ENCODE peak calls at places on chromosomes 16 and 17, in five cellular contexts. One of them, this sample, is unnamed.

GRCh38 chr16:85902366-85903155 is 3.6 kb downstream of the IRF8 start:
- DNase-seq in K562: no peak
- DNase-seq in H1: no peak
- DNase-seq in GM12878: peak; percentile 92
- DNase-seq in GM12891: peak; percentile 62
- DNase-seq in this sample: peak; percentile 75

GRCh38 chr16:64459821-64460220 is 662.0 kb downstream of the CDH11 start:
- DNase-seq in GM12878: no peak
- DNase-seq in K562: no peak
- DNase-seq in GM12891: no peak
- DNase-seq in H1: no peak
- DNase-seq in this sample: no peak

GRCh38 chr16:22188595-22189442 is 17.3 kb upstream of the EEF2K start:
- DNase-seq in GM12891: no peak
- DNase-seq in H1: peak; percentile 61
- DNase-seq in K562: peak; percentile 54
- DNase-seq in GM12878: peak; percentile 55
- DNase-seq in this sample: no peak

GRCh38 chr16:87470332-87470731 is 22.5 kb downstream of the ZCCHC14 start:
- DNase-seq in GM12878: no peak
- DNase-seq in GM12891: no peak
- DNase-seq in K562: no peak
- DNase-seq in H1: no peak
- DNase-seq in this sample: no peak

GRCh38 chr17:69434164-69434579 is 19.7 kb downstream of the MAP2K6 start:
- DNase-seq in K562: no peak
- DNase-seq in GM12891: no peak
- DNase-seq in GM12878: no peak
- DNase-seq in H1: no peak
- DNase-seq in this sample: no peak

GRCh38 chr17:4389079-4389478 is 22.6 kb upstream of the UBE2G1 start:
- DNase-seq in GM12878: no peak
- DNase-seq in GM12891: no peak
- DNase-seq in H1: peak; percentile 63
- DNase-seq in K562: no peak
- DNase-seq in this sample: no peak

GRCh38 chr16:11627822-11628457 is 40.3 kb upstream of the SNN start:
- DNase-seq in H1: no peak
- DNase-seq in K562: no peak
- DNase-seq in GM12891: no peak
- DNase-seq in GM12878: no peak
- DNase-seq in this sample: no peak

GRCh38 chr16:35795361-35796029 is 2336.1 kb downstream of the TP53TG3F start:
- DNase-seq in K562: no peak
- DNase-seq in GM12878: no peak
- DNase-seq in GM12891: no peak
- DNase-seq in H1: no peak
- DNase-seq in this sample: no peak

GRCh38 chr16:3963203-3963602 is 82.7 kb upstream of the CREBBP start:
- DNase-seq in H1: no peak
- DNase-seq in GM12891: no peak
- DNase-seq in GM12878: no peak
- DNase-seq in K562: no peak
- DNase-seq in this sample: no peak

GRCh38 chr17:76498886-76499667 is 2.1 kb downstream of the RHBDF2 start:
- DNase-seq in GM12891: no peak
- DNase-seq in K562: no peak
- DNase-seq in GM12878: peak; percentile 71
- DNase-seq in H1: no peak
- DNase-seq in this sample: no peak

GRCh38 chr17:36879599-36880255 is 57.5 kb upstream of the LHX1 start:
- DNase-seq in GM12878: no peak
- DNase-seq in K562: no peak
- DNase-seq in GM12891: no peak
- DNase-seq in H1: no peak
- DNase-seq in this sample: no peak

DNA sequence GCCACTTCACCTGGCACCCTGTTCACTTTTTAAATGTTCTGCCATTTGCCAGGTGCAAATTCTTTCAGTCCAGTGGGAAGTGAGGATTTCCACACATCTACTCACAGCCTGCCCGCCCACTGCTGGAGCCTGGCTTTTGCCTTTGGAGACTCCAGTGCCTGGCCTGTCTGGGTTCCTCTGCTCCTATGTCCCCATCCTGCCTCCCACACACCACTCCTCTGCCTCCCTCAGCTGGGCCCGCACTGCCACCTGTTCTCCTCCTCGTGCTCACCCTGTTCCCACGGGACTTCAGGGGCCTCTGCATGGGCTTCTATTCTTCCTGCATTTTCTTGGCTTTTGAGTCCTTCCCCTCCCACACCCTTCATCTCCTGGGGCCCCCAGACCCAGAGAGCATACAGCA is 7.9 kb upstream of the NDRG4 start:
- DNase-seq in GM12878: no peak
- DNase-seq in H1: no peak
- DNase-seq in K562: no peak
- DNase-seq in GM12891: no peak
- DNase-seq in this sample: no peak
- TF ChIP-seq POLR2A in GM12878: no peak
- TF ChIP-seq POLR2A in H1: no peak
- TF ChIP-seq POLR2A in K562: no peak
- TF ChIP-seq POLR2A in GM12891: no peak
- TF ChIP-seq POLR2A in this sample: no peak

DNA sequence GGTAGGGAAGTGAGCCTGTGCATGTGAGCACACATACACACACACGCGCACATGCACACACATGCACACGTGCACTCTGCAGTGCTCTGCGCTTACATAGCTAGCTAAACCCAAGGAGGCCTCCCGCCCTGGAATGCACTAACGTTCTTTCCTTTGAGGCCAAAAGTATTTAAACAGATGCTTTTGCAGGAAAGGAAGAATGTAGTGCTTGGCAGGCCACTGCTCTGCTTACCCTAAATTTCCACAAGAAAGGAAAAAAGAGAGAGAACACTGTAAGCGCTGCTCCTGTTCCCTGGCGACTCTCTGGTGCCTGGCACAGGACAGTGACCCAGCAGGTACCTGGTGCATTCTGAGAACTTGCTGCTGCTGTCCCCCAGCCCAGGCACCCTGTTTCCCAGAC is 31.3 kb upstream of the MRPS23 start:
- DNase-seq in H1: no peak
- DNase-seq in GM12878: no peak
- DNase-seq in K562: no peak
- DNase-seq in GM12891: no peak
- DNase-seq in this sample: no peak
- TF ChIP-seq POLR2AphosphoS5 in H1: no peak
- TF ChIP-seq POLR2AphosphoS5 in GM12878: no peak
- TF ChIP-seq POLR2AphosphoS5 in K562: no peak
- TF ChIP-seq POLR2AphosphoS5 in GM12891: no peak
- TF ChIP-seq POLR2AphosphoS5 in this sample: no peak

GRCh38 chr16:2737238-2737605 is 15.2 kb upstream of the SRRM2 start:
- DNase-seq in K562: no peak
- DNase-seq in H1: no peak
- DNase-seq in GM12891: no peak
- DNase-seq in GM12878: no peak
- DNase-seq in this sample: no peak
- TF ChIP-seq TAF1 in K562: no peak
- TF ChIP-seq TAF1 in H1: no peak
- TF ChIP-seq TAF1 in GM12891: no peak
- TF ChIP-seq TAF1 in GM12878: no peak
- TF ChIP-seq TAF1 in this sample: no peak

GRCh38 chr16:75217389-75217851 is 1.4 kb upstream of the CTRB1 start:
- DNase-seq in GM12878: no peak
- DNase-seq in H1: no peak
- DNase-seq in GM12891: no peak
- DNase-seq in K562: no peak
- DNase-seq in this sample: no peak
- TF ChIP-seq POLR2A in GM12878: no peak
- TF ChIP-seq POLR2A in H1: no peak
- TF ChIP-seq POLR2A in GM12891: no peak
- TF ChIP-seq POLR2A in K562: no peak
- TF ChIP-seq POLR2A in this sample: no peak

GRCh38 chr17:55409030-55409800 is 12.4 kb downstream of the MMD start:
- DNase-seq in H1: no peak
- DNase-seq in GM12891: no peak
- DNase-seq in GM12878: no peak
- DNase-seq in K562: no peak
- DNase-seq in this sample: no peak
- TF ChIP-seq POLR2AphosphoS5 in H1: no peak
- TF ChIP-seq POLR2AphosphoS5 in GM12891: no peak
- TF ChIP-seq POLR2AphosphoS5 in GM12878: no peak
- TF ChIP-seq POLR2AphosphoS5 in K562: no peak
- TF ChIP-seq POLR2AphosphoS5 in this sample: no peak

GRCh38 chr17:7046127-7046724 is 2.3 kb upstream of the SLC16A11 start:
- DNase-seq in GM12891: no peak
- DNase-seq in K562: no peak
- DNase-seq in H1: peak; percentile 72
- DNase-seq in GM12878: no peak
- DNase-seq in this sample: no peak

GRCh38 chr17:7043544-7044268 is at the start of gene SLC16A11:
- DNase-seq in K562: no peak
- DNase-seq in H1: peak; percentile 75
- DNase-seq in GM12878: no peak
- DNase-seq in GM12891: peak; percentile 35
- DNase-seq in this sample: no peak

GRCh38 chr17:7043195-7043543 is 723 bp downstream of the SLC16A11 start:
- DNase-seq in H1: no peak
- DNase-seq in K562: no peak
- DNase-seq in GM12891: no peak
- DNase-seq in GM12878: no peak
- DNase-seq in this sample: no peak

GRCh38 chr17:7047566-7047965 is 3.7 kb upstream of the SLC16A11 start:
- DNase-seq in GM12878: no peak
- DNase-seq in K562: no peak
- DNase-seq in H1: no peak
- DNase-seq in GM12891: no peak
- DNase-seq in this sample: no peak

GRCh38 chr17:7045492-7046126 is 1.7 kb upstream of the SLC16A11 start:
- DNase-seq in GM12878: peak; percentile 53
- DNase-seq in GM12891: no peak
- DNase-seq in H1: no peak
- DNase-seq in K562: no peak
- DNase-seq in this sample: no peak
- TF ChIP-seq TAF1 in GM12878: no peak
- TF ChIP-seq TAF1 in GM12891: no peak
- TF ChIP-seq TAF1 in H1: no peak
- TF ChIP-seq TAF1 in K562: no peak
- TF ChIP-seq TAF1 in this sample: no peak

GRCh38 chr16:81778231-81778630 is 860 bp upstream of the PLCG2 start:
- DNase-seq in GM12891: no peak
- DNase-seq in K562: no peak
- DNase-seq in H1: no peak
- DNase-seq in GM12878: no peak
- DNase-seq in this sample: no peak

GRCh38 chr16:81775570-81775969 is 3.5 kb upstream of the PLCG2 start:
- DNase-seq in GM12891: no peak
- DNase-seq in K562: no peak
- DNase-seq in GM12878: no peak
- DNase-seq in H1: no peak
- DNase-seq in this sample: no peak

GRCh38 chr16:81779540-81780320 is 639 bp downstream of the PLCG2 start:
- DNase-seq in GM12878: no peak
- DNase-seq in H1: peak; percentile 58
- DNase-seq in GM12891: no peak
- DNase-seq in K562: peak; percentile 39
- DNase-seq in this sample: no peak

GRCh38 chr16:81780350-81780749 is 1.3 kb downstream of the PLCG2 start:
- DNase-seq in GM12878: no peak
- DNase-seq in GM12891: no peak
- DNase-seq in H1: no peak
- DNase-seq in K562: no peak
- DNase-seq in this sample: no peak

DNA sequence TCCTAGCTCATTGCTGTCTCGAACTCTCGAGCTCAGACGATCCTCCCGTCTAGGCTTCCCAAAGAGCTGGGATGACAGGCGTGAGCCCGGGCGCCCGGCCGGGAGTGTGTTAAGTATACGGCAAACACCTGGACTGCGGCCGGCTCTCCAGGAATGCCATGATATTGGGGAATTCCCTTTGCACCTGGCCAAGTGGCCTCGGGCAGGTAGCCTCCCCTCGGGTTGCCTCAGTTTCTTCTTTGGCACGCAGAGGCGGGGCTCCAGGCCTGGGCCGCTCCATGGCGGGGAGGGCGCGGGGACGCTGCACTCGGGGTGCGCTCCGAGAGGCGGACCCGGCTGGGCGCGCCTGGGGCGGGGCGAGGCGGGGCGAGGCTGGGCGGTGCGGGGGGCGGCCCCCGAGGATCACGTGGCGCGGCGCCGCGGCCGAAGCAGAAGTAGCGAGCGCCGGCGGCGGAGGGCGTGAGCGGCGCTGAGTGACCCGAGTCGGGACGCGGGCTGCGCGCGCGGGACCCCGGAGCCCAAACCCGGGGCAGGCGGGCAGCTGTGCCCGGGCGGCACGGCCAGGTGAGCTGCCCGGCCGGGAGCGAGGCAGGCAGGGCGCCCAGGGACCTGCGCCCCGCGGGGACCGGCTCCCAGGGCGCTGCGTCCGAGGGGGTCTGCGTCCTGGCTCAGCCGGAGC is at the start of gene PLCG2:
- DNase-seq in K562: peak; percentile 97
- DNase-seq in H1: peak; percentile 87
- DNase-seq in GM12878: no peak
- DNase-seq in GM12891: peak; percentile 82
- DNase-seq in this sample: peak; percentile 82
- TF ChIP-seq POLR2A in K562: no peak
- TF ChIP-seq POLR2A in H1: no peak
- TF ChIP-seq POLR2A in GM12878: peak; percentile 83
- TF ChIP-seq POLR2A in GM12891: peak; percentile 59
- TF ChIP-seq POLR2A in this sample: peak; percentile 85

GRCh38 chr16:19382084-19382801 is 35.4 kb upstream of the TMC5 start:
- DNase-seq in GM12878: no peak
- DNase-seq in H1: no peak
- DNase-seq in K562: no peak
- DNase-seq in GM12891: no peak
- DNase-seq in this sample: no peak
- TF ChIP-seq POLR2AphosphoS5 in GM12878: no peak
- TF ChIP-seq POLR2AphosphoS5 in H1: no peak
- TF ChIP-seq POLR2AphosphoS5 in K562: no peak
- TF ChIP-seq POLR2AphosphoS5 in GM12891: no peak
- TF ChIP-seq POLR2AphosphoS5 in this sample: no peak

DNA sequence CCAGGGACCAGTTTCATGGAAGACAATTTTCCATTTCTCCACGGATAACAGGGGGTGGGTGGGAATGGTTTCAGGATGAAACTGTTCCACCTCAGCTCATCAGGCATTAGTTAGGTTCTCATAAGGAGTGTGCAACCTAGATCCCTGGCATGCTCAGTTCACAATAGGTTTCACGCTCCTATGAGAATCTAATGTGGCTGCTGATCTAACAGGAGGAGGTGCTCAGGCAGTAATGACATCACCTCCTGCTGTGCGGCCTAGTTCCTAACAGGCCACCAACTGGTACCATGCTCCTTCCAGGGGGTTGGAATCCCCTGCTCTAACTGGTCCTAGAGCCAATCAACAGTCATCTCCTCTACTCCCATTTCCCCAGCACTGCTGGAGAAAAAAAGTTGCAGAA is 19.9 kb downstream of the TEX14 start:
- DNase-seq in GM12891: no peak
- DNase-seq in GM12878: no peak
- DNase-seq in K562: no peak
- DNase-seq in H1: no peak
- DNase-seq in this sample: no peak
- TF ChIP-seq TAF1 in GM12891: no peak
- TF ChIP-seq TAF1 in GM12878: no peak
- TF ChIP-seq TAF1 in K562: no peak
- TF ChIP-seq TAF1 in H1: no peak
- TF ChIP-seq TAF1 in this sample: no peak

This sample was measured in GM12892.